ENCODE peak calls at places on chromosomes 12 and 14, in six cellular contexts. S is sigmoid colon, N is tibial artery, U is psoas muscle, T is heart left ventricle, B is esophagus muscularis mucosa. Y is an unnamed sample.

GRCh38 chr14:29664515-29664914 is 263.1 kb downstream of the PRKD1 start:
- DNase-seq in B (no peak), U (no peak), T (no peak), S (no peak), N (no peak), Y (no peak)

GRCh38 chr12:130880411-130880885 is 8.6 kb downstream of the RAN start:
- DNase-seq in U (no peak), B (no peak), N (no peak), T (no peak), S (peak), Y (no peak)

GRCh38 chr12:114004402-114004801 is 38.3 kb upstream of the RBM19 start:
- DNase-seq in U (no peak), T (no peak), S (no peak), B (no peak), N (no peak), Y (no peak)

GRCh38 chr14:59897757-59898383 is 22.1 kb upstream of the LRRC9 start:
- DNase-seq in B (no peak), S (no peak), N (no peak), U (no peak), T (no peak), Y (peak)

GRCh38 chr14:77151245-77151644 is 9.7 kb upstream of the ZDHHC22 start:
- DNase-seq in N (no peak), U (no peak), B (no peak), T (no peak), S (peak), Y (peak)

GRCh38 chr12:58443273-58443980 is 476.9 kb downstream of the LRIG3 start:
- DNase-seq in U (no peak), B (no peak), N (no peak), S (no peak), T (no peak), Y (peak)

GRCh38 chr14:36519431-36520321 is at the start of gene NKX2-1:
- DNase-seq in S (no peak), T (no peak), B (peak), N (no peak), U (no peak), Y (no peak)

GRCh38 chr14:59688224-59689170 is 111.9 kb upstream of the CCDC175 start:
- DNase-seq in U (no peak), S (no peak), T (no peak), N (peak), B (no peak), Y (peak)

GRCh38 chr12:104828015-104828414 is 130.1 kb downstream of the SLC41A2 start:
- DNase-seq in N (no peak), S (no peak), U (peak), T (peak), B (no peak), Y (no peak)

GRCh38 chr12:6950401-6950801 is 755 bp upstream of the PTPN6 start:
- DNase-seq in U (no peak), T (peak), N (no peak), S (peak), B (no peak), Y (no peak)

GRCh38 chr14:91078095-91078737 is 17.8 kb upstream of the RPS6KA5 start:
- DNase-seq in N (no peak), S (no peak), U (no peak), T (no peak), B (no peak), Y (no peak)

GRCh38 chr12:125776212-125776611 is 711.0 kb downstream of the AACS start:
- DNase-seq in S (no peak), T (no peak), B (no peak), U (no peak), N (no peak), Y (no peak)

GRCh38 chr14:99560946-99561683 is 42.9 kb downstream of the CCDC85C start:
- DNase-seq in N (no peak), U (no peak), S (peak), B (no peak), T (peak), Y (no peak)

GRCh38 chr14:57725399-57726077 is 140.4 kb downstream of the SLC35F4 start:
- DNase-seq in S (no peak), T (no peak), U (no peak), B (no peak), N (no peak), Y (peak)

GRCh38 chr12:67269632-67270578 is 747 bp downstream of the CAND1 start:
- DNase-seq in B (no peak), N (peak), S (peak), T (peak), U (peak), Y (peak)

GRCh38 chr12:45483571-45483970 is 245.9 kb upstream of the ARID2 start:
- DNase-seq in T (peak), N (peak), B (no peak), S (peak), U (peak), Y (no peak)

GRCh38 chr14:69190191-69190590 is 1.1 kb upstream of the EXD2 start:
- DNase-seq in B (no peak), S (no peak), N (no peak), T (no peak), U (no peak), Y (no peak)

GRCh38 chr12:123686636-123687190 is 15.8 kb downstream of the TCTN2 start:
- DNase-seq in N (no peak), S (no peak), B (no peak), U (no peak), T (no peak), Y (no peak)

GRCh38 chr14:75280448-75280830 is 1.8 kb downstream of the FOS start:
- DNase-seq in S (peak), B (no peak), T (no peak), U (no peak), N (no peak), Y (no peak)

GRCh38 chr14:64464695-64465094 is 604 bp upstream of the AKAP5 start:
- DNase-seq in U (no peak), B (no peak), S (no peak), T (no peak), N (no peak), Y (no peak)

GRCh38 chr12:3152013-3152412 is 74.8 kb downstream of the TSPAN9 start:
- DNase-seq in N (peak), U (peak), S (no peak), B (no peak), T (no peak), Y (no peak)

GRCh38 chr12:21780786-21781185 is 6.3 kb upstream of the KCNJ8 start:
- DNase-seq in N (no peak), B (no peak), S (no peak), T (no peak), U (no peak), Y (no peak)

GRCh38 chr14:92515510-92516343 is 2.1 kb downstream of the RIN3 start:
- DNase-seq in N (no peak), S (peak), T (no peak), U (no peak), B (no peak), Y (no peak)

GRCh38 chr14:75702606-75703261 is 41.7 kb downstream of the TTLL5 start:
- DNase-seq in S (no peak), B (no peak), N (no peak), U (no peak), T (no peak), Y (no peak)

GRCh38 chr12:107359382-107359781 is 266.0 kb upstream of the CRY1 start:
- DNase-seq in B (no peak), T (no peak), N (no peak), S (no peak), U (no peak), Y (peak)

GRCh38 chr12:100845095-100845494 is 50.5 kb downstream of the ANO4 start:
- DNase-seq in T (no peak), U (no peak), N (no peak), S (no peak), B (no peak), Y (peak)

GRCh38 chr14:45680531-45680930 is 427.5 kb upstream of the MIS18BP1 start:
- DNase-seq in U (no peak), T (no peak), N (no peak), B (no peak), S (no peak), Y (no peak)

GRCh38 chr12:55659486-55660385 is 23.0 kb downstream of the OR10P1 start:
- DNase-seq in B (no peak), S (peak), T (peak), N (no peak), U (no peak), Y (no peak)

GRCh38 chr14:99383457-99384428 is 96.9 kb downstream of the SETD3 start:
- DNase-seq in T (no peak), U (no peak), B (no peak), N (no peak), S (no peak), Y (peak)

GRCh38 chr14:71463807-71464206 is 468.4 kb upstream of the RGS6 start:
- DNase-seq in S (no peak), N (no peak), T (no peak), B (no peak), U (no peak), Y (no peak)

GRCh38 chr14:76742961-76743360 is 18.3 kb upstream of the VASH1 start:
- DNase-seq in B (no peak), T (no peak), N (no peak), S (no peak), U (no peak), Y (no peak)

GRCh38 chr12:49089831-49090773 is 4.5 kb downstream of the DHH start:
- DNase-seq in N (peak), T (peak), B (no peak), S (no peak), U (peak), Y (peak)

GRCh38 chr12:122975790-122976647 is 975 bp downstream of the OGFOD2 start:
- DNase-seq in N (peak), B (no peak), U (no peak), S (no peak), T (no peak), Y (no peak)

GRCh38 chr14:26941521-26941920 is 343.7 kb upstream of the NOVA1 start:
- DNase-seq in S (no peak), U (no peak), T (no peak), B (no peak), N (no peak), Y (no peak)

GRCh38 chr12:23349550-23349949 is 599.9 kb downstream of the SOX5 start:
- DNase-seq in B (no peak), T (no peak), N (no peak), U (no peak), S (no peak), Y (no peak)

GRCh38 chr14:32561520-32561919 is 232.4 kb downstream of the AKAP6 start:
- DNase-seq in B (no peak), S (peak), T (no peak), N (no peak), U (no peak), Y (peak)

GRCh38 chr14:93010118-93010475 is 87.1 kb downstream of the CHGA start:
- DNase-seq in N (no peak), B (no peak), T (no peak), S (no peak), U (no peak), Y (no peak)

GRCh38 chr12:108884116-108885012 is 4.5 kb downstream of the DAO start:
- DNase-seq in T (peak), U (peak), B (no peak), N (no peak), S (no peak), Y (peak)

GRCh38 chr12:51318846-51319570 is 5.0 kb downstream of the BIN2 start:
- DNase-seq in U (no peak), T (no peak), B (no peak), N (peak), S (no peak), Y (peak)
- H3K4me3 ChIP-seq in U (no peak), T (no peak), B (no peak), N (no peak), S (no peak), Y (no peak)

GRCh38 chr14:104970231-104971068 is 7.7 kb downstream of the AHNAK2 start:
- DNase-seq in S (peak), T (peak), B (no peak), N (peak), U (peak), Y (peak)

GRCh38 chr14:104973215-104974145 is 4.7 kb downstream of the AHNAK2 start:
- DNase-seq in S (peak), U (peak), T (peak), N (peak), B (peak), Y (peak)

GRCh38 chr14:104971447-104972240 is 6.5 kb downstream of the AHNAK2 start:
- DNase-seq in S (no peak), B (no peak), N (peak), T (peak), U (peak), Y (no peak)

GRCh38 chr14:104974146-104974541 is 4.0 kb downstream of the AHNAK2 start:
- DNase-seq in T (peak), N (no peak), S (no peak), B (no peak), U (no peak), Y (no peak)

GRCh38 chr14:104972301-104973211 is 5.6 kb downstream of the AHNAK2 start:
- DNase-seq in B (no peak), U (peak), T (no peak), N (peak), S (peak), Y (peak)
- TF ChIP-seq CTCF in B (no peak), U (no peak), T (no peak), N (no peak), S (peak), Y (peak)

GRCh38 chr12:5560242-5560641 is 128.3 kb downstream of the NTF3 start:
- DNase-seq in B (no peak), T (no peak), S (no peak), N (no peak), U (no peak), Y (no peak)

GRCh38 chr12:5556946-5557673 is 125.2 kb downstream of the NTF3 start:
- DNase-seq in B (peak), U (no peak), S (no peak), T (no peak), N (no peak), Y (no peak)

GRCh38 chr12:5561057-5561456 is 129.1 kb downstream of the NTF3 start:
- DNase-seq in B (no peak), S (no peak), N (no peak), T (no peak), U (no peak), Y (no peak)

GRCh38 chr12:5556033-5556614 is 124.2 kb downstream of the NTF3 start:
- DNase-seq in B (peak), U (no peak), T (no peak), S (no peak), N (no peak), Y (no peak)

GRCh38 chr12:5557906-5558305 is 126.0 kb downstream of the NTF3 start:
- DNase-seq in U (no peak), B (peak), N (no peak), T (no peak), S (no peak), Y (no peak)
- H3K4me3 ChIP-seq in U (no peak), B (no peak), N (no peak), T (no peak), S (no peak), Y (no peak)

GRCh38 chr14:24376448-24377070 is 8.6 kb downstream of the NFATC4 start:
- DNase-seq in U (no peak), S (no peak), N (no peak), B (no peak), T (no peak), Y (no peak)
- TF ChIP-seq CTCF in U (no peak), S (no peak), N (no peak), B (no peak), T (no peak), Y (no peak)

GRCh38 chr14:49939884-49940510 is 47.1 kb downstream of the ARF6 start:
- DNase-seq in U (no peak), T (no peak), S (no peak), B (no peak), N (peak), Y (no peak)
- H3K4me3 ChIP-seq in U (no peak), T (no peak), S (no peak), B (no peak), N (no peak), Y (no peak)

GRCh38 chr12:119840617-119841016 is 36.5 kb downstream of the CIT start:
- DNase-seq in N (no peak), S (no peak), T (no peak), U (no peak), B (no peak), Y (no peak)

GRCh38 chr12:119838781-119839180 is 38.3 kb downstream of the CIT start:
- DNase-seq in B (no peak), N (no peak), S (no peak), U (no peak), T (no peak), Y (no peak)

GRCh38 chr12:119829439-119829838 is 47.7 kb downstream of the CIT start:
- DNase-seq in S (no peak), U (no peak), B (no peak), N (no peak), T (no peak), Y (no peak)

GRCh38 chr12:119839201-119839600 is 37.9 kb downstream of the CIT start:
- DNase-seq in B (no peak), N (no peak), T (no peak), U (no peak), S (no peak), Y (no peak)

DNA sequence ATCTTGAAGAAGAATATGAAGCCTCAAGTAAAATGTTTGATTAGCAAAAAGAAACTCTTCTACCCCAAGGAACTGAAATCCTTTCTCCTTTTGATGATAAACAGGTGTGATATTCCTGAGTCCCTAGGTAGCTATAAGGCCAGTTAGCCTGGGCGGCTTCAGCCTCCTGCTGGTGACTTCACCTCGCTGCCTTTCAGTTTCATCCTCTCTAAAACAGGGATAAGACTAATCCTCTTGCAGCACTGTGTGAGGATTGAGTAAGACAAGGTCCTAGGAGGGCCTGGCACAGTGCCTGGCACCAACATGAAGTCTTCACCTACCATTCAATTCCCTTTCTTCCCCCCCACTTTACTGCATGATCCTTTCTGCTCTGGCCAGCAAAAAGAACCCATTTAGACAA is 42.1 kb downstream of the CIT start:
- DNase-seq in T (no peak), B (no peak), S (no peak), N (no peak), U (no peak), Y (peak)
- TF ChIP-seq CTCF in T (no peak), B (no peak), S (no peak), N (no peak), U (no peak), Y (peak)

DNA sequence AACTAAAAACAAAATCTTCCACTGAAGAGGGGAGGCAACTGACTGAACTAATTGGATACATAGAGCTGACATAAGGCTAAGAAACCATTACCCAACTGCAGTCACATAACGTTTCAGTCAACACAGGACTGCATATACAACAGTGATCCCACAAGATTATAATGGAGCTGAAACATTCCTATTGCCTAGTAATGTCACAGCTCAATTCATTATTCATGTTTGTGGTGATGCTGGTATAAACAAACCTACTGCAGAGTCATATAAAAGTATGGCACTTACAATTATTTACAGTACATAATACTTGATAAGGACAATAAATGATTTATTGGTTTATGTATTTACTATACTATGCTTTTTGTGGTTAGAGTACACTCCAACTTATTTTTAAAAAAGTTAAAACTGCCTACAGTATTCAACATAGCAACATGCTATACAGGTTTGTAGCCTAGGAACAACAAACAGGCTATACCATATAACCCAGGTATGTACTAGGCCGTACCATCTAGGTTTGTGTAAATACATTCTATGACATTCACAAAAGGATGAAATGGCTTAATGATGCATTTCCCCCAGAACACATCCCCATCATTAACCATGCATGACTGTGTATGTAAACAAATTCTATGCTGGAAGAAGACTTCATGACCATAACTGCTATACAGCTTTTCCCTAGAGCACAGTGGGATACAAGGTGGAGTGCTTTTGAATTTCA is 4.3 kb downstream of the NAP1L1 start:
- DNase-seq in T (no peak), N (no peak), B (no peak), U (no peak), S (no peak), Y (no peak)
- H3K4me3 ChIP-seq in T (no peak), N (no peak), B (no peak), U (no peak), S (no peak), Y (no peak)

DNA sequence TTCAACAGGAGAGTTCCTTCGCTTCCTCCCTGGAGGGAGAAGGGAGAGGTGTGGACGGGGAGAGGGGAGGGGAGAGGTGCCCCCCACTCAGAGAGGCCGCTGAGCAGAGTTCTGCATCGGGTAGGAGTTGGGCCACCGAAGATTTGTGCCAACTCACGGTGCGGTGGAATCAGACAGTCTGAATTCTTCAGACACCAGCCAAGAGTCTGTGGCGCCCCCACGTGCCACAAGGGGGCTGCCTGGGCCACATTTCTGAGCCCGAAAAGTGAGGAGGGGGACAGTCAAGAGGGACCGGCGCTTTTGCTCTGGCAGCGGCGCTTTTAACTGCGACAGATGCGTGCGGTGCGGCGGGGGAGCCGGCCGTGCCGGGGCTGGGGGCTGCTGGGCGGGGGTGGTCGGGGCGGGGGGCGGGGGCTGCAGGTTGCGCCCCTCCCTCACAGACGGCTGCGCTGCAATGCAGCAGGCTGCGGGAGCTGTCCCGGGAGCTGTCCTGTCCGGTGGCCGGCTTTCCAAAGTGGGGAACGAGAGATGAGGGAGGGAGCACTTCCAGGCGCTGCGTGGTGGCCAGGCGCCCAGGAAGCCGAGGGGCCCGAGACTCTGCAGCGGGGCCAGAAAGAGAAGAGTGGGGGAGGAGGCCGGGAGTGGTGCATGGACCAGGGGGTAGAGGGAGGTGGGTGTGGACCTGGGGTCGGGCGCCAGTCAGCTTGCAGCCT is 941 bp upstream of the RTL1 start:
- DNase-seq in S (peak), U (no peak), N (no peak), T (no peak), B (no peak), Y (no peak)
- TF ChIP-seq CTCF in S (no peak), U (no peak), N (no peak), T (no peak), B (no peak), Y (peak)

GRCh38 chr14:74077401-74077800 is 6.9 kb downstream of the ALDH6A1 start:
- DNase-seq in S (no peak), B (no peak), U (no peak), N (no peak), T (no peak), Y (no peak)
- H3K4me3 ChIP-seq in S (no peak), B (no peak), U (no peak), N (no peak), T (no peak), Y (no peak)